ENCODE peak calls at places on chromosomes 16 and 17, in four cellular contexts. J, B, X and D are unnamed samples.

GRCh38 chr17:44074231-44074910 is 3.8 kb downstream of the G6PC3 start:
- DNase-seq in X (no peak), J (no peak), B (no peak), D (no peak)

GRCh38 chr17:29566473-29567361 is at the start of gene ABHD15:
- DNase-seq in B (peak), J (no peak), X (no peak), D (no peak)

GRCh38 chr17:71438631-71439146 is 682.1 kb upstream of the SOX9 start:
- DNase-seq in X (no peak), B (peak), J (no peak), D (no peak)

GRCh38 chr16:70342016-70342415 is 4.7 kb upstream of the DDX19A start:
- DNase-seq in J (no peak), X (no peak), B (no peak), D (peak)

GRCh38 chr17:83100853-83101391 is 21.5 kb downstream of the METRNL start:
- DNase-seq in X (no peak), J (no peak), B (no peak), D (no peak)

GRCh38 chr17:50170662-50171370 is 5.0 kb downstream of the SGCA start:
- DNase-seq in X (no peak), J (peak), B (no peak), D (no peak)

GRCh38 chr16:14436410-14436955 is 193.6 kb downstream of the PARN start:
- DNase-seq in X (no peak), J (no peak), B (no peak), D (no peak)

GRCh38 chr16:46947900-46948547 is 25.4 kb downstream of the DNAJA2 start:
- DNase-seq in X (no peak), J (peak), B (peak), D (peak)

GRCh38 chr17:63999680-64000531 is 1.8 kb downstream of the PRR29 start:
- DNase-seq in J (no peak), X (no peak), B (no peak), D (no peak)

GRCh38 chr17:68385490-68386215 is 71.6 kb downstream of the WIPI1 start:
- DNase-seq in J (no peak), X (no peak), B (no peak), D (no peak)

GRCh38 chr17:71801301-71801700 is 319.5 kb upstream of the SOX9 start:
- DNase-seq in X (no peak), J (no peak), B (no peak), D (no peak)

GRCh38 chr16:77574867-77575619 is 140.2 kb upstream of the ADAMTS18 start:
- DNase-seq in X (no peak), J (no peak), B (no peak), D (no peak)

GRCh38 chr16:87351320-87351698 is 32.3 kb downstream of the FBXO31 start:
- DNase-seq in X (no peak), B (no peak), J (no peak), D (no peak)

GRCh38 chr17:76404256-76404655 is 19.8 kb downstream of the SPHK1 start:
- DNase-seq in X (no peak), J (no peak), B (no peak), D (no peak)

GRCh38 chr16:88700636-88701482 is 5.3 kb downstream of the RNF166 start:
- DNase-seq in J (peak), X (no peak), B (peak), D (peak)

GRCh38 chr17:8166731-8167130 is 4.0 kb upstream of the VAMP2 start:
- DNase-seq in X (no peak), B (no peak), J (no peak), D (no peak)

GRCh38 chr16:31371619-31372484 is 16.9 kb downstream of the ITGAX start:
- DNase-seq in J (no peak), B (peak), X (no peak), D (no peak)

GRCh38 chr16:4244254-4244812 is 2.5 kb upstream of the SRL start:
- DNase-seq in X (no peak), J (no peak), B (no peak), D (peak)

GRCh38 chr16:13120091-13120490 is 218.7 kb downstream of the SHISA9 start:
- DNase-seq in J (no peak), B (no peak), X (no peak), D (no peak)

GRCh38 chr16:75433732-75434413 is 570 bp upstream of the CFDP1 start:
- DNase-seq in B (peak), X (peak), J (no peak), D (peak)

GRCh38 chr17:3794890-3795757 is 5.9 kb downstream of the ITGAE start:
- DNase-seq in J (no peak), B (peak), X (no peak), D (no peak)

GRCh38 chr16:74275031-74275636 is 21.5 kb upstream of the PSMD7 start:
- DNase-seq in B (no peak), X (no peak), J (no peak), D (peak)

GRCh38 chr16:79071424-79071823 is 529.1 kb downstream of the MAF start:
- DNase-seq in X (no peak), B (no peak), J (no peak), D (no peak)

GRCh38 chr16:12553191-12553590 is 250.5 kb downstream of the CPPED1 start:
- DNase-seq in B (no peak), X (no peak), J (no peak), D (no peak)

GRCh38 chr17:68707032-68707431 is 105.9 kb upstream of the FAM20A start:
- DNase-seq in J (no peak), X (no peak), B (no peak), D (no peak)

GRCh38 chr17:7717756-7718350 is 309 bp downstream of the DNAH2 start:
- DNase-seq in B (no peak), J (no peak), X (no peak), D (no peak)

GRCh38 chr16:330746-331145 is 21.8 kb downstream of the AXIN1 start:
- DNase-seq in B (no peak), X (no peak), J (no peak), D (no peak)

GRCh38 chr17:53659181-53659580 is 163.5 kb upstream of the KIF2B start:
- DNase-seq in J (no peak), X (no peak), B (no peak), D (no peak)

GRCh38 chr16:11240636-11241473 is 15.1 kb downstream of the SOCS1 start:
- DNase-seq in B (no peak), J (no peak), X (no peak), D (peak)
- TF ChIP-seq ATF3 in B (no peak), J (no peak), X (no peak), D (no peak)

GRCh38 chr16:17369441-17369951 is 101.3 kb downstream of the XYLT1 start:
- DNase-seq in J (peak), X (no peak), B (no peak), D (no peak)

GRCh38 chr16:17368951-17369350 is 101.8 kb downstream of the XYLT1 start:
- DNase-seq in J (no peak), X (no peak), B (no peak), D (no peak)

GRCh38 chr16:17368511-17368910 is 102.2 kb downstream of the XYLT1 start:
- DNase-seq in X (no peak), J (no peak), B (no peak), D (no peak)

GRCh38 chr16:17371014-17371296 is 99.8 kb downstream of the XYLT1 start:
- DNase-seq in X (no peak), B (no peak), J (no peak), D (no peak)

DNA sequence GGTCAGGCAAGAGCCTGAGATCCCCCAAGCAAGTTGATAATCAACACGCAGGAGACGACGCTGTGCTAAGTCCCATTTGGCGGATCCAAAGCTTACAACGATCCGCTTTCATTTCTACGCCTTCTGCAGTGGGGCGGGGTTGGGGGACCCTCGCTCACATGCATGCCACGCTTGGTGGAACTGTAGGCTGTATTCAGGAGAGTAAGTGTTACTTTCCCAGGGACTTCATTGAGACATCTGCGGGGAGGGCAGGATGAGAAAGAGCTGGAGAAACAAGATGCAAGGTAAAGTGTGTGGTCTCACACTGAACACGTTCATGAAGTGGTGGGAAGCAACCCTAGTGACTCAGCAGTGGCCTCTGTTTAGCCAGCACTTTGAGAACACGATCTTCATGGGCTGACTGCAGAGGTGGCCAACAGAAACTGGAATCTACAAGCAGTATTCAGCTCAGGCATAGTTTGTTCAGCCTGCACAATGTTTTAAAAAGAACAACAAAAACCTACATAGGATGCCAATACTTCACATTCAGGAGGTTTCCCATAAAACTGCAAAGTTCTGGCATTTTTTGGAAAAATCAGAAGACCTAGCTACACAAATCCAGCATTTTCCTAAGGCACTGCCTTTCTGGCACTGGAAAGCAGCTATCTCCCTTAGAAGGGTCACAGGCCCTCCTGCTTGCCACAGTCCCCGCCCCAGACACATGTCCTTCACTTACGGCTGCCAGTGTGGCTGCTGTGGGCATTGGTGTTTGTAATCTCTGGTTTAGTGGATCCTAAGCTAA is 100.3 kb downstream of the XYLT1 start:
- DNase-seq in J (no peak), X (no peak), B (no peak), D (no peak)
- TF ChIP-seq USF2 in J (no peak), X (no peak), B (no peak), D (no peak)

GRCh38 chr17:1649844-1650409 is at the start of gene RILP:
- DNase-seq in B (peak), X (no peak), J (no peak), D (peak)
- H3K9ac ChIP-seq in B (peak), X (no peak), J (peak), D (peak)

DNA sequence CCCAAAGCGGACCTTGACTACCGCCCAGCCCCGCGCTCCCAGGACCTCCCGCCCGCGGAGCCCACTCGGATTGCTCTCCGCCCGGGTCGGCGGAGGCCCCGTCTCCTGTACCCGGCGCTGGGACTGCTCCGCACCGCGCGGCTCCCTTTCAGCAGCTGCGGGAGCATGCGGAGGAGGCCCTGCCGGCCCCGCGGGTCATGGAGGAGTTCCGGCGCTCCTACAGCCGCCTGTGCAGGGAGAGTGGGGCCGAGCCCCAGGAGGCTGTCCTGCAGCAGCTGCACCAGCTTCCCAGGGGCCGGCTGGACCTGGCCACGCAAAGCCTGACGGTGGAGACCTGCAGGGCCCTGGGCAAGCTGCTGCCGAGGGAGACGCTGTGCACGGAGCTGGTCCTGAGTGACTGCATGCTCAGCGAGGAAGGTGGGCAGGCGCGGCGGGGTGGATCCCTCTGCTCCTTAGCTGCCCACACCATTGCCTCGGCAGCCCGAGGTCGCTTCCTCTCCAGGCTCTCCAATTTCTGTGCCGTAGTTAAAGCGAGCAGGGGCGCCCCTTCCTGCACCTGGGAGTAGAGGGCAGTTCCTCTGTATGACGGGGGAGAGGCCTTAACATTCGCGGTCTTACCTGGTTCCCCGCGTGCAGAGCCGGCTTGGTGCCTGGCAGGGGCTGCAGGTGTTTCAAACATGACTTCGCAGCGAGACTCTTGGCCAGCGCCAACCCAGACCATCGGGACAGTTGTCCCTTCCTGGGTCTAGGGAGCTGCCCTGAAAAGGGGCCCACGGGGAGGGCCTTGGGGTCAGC is 539 bp downstream of the LRRC45 start:
- DNase-seq in X (no peak), J (no peak), B (no peak), D (peak)
- TF ChIP-seq ATF3 in X (no peak), J (no peak), B (no peak), D (no peak)

GRCh38 chr16:65509172-65509571 is 387.3 kb upstream of the CDH11 start:
- DNase-seq in X (no peak), B (no peak), J (no peak), D (no peak)
- TF ChIP-seq USF2 in X (no peak), B (no peak), J (no peak), D (no peak)

DNA sequence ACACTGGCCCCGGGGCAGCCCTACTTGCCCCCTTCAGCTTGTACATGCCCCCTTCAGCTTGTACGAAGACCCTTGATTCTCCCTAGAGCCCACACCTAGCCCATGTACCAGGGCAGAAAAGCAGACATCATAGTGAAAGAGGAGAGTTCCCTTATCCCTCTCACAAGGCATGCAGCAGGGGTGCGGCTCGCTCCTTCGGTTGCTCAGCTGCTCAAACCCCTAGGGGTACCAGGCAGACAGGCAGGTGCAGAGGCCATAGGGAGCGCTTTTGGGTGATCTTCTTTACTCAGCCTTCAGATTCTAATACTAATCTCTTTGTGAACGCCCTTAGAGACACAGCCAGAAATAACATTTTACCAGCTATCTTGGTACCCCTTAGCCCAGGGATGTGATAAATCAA is 286.3 kb downstream of the NPIPA8 start:
- DNase-seq in J (no peak), X (no peak), B (no peak), D (no peak)
- H3K9ac ChIP-seq in J (no peak), X (no peak), B (no peak), D (no peak)

GRCh38 chr17:36485805-36486203 is 677 bp upstream of the ZNHIT3 start:
- DNase-seq in J (no peak), B (no peak), X (no peak), D (peak)
- TF ChIP-seq ATF3 in J (no peak), B (no peak), X (no peak), D (no peak)

DNA sequence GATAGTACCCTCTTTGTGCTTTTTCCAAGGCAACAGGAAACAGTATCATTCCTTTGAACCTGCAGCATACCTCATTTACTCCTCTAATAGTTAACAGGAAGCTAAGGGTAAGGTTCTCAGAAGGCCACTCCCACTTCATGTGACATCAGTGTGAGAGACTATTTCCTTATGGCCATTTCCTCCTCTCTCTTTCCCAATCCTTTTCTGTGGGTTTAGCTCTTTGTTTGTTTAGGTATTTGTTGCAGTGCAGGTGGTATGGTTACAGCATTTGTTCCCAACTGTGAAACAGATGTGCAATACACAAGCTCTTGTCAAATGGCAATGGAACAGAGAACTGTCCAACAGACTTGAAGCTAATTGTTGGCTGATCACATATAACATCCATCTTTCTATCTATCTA is 14.7 kb downstream of the TMC5 start:
- DNase-seq in J (no peak), B (peak), X (no peak), D (no peak)
- TF ChIP-seq USF2 in J (no peak), B (no peak), X (no peak), D (no peak)

GRCh38 chr16:85674828-85675227 is 13.9 kb downstream of the GINS2 start:
- DNase-seq in J (no peak), B (no peak), X (no peak), D (no peak)
- H3K9ac ChIP-seq in J (no peak), B (no peak), X (no peak), D (no peak)

DNA sequence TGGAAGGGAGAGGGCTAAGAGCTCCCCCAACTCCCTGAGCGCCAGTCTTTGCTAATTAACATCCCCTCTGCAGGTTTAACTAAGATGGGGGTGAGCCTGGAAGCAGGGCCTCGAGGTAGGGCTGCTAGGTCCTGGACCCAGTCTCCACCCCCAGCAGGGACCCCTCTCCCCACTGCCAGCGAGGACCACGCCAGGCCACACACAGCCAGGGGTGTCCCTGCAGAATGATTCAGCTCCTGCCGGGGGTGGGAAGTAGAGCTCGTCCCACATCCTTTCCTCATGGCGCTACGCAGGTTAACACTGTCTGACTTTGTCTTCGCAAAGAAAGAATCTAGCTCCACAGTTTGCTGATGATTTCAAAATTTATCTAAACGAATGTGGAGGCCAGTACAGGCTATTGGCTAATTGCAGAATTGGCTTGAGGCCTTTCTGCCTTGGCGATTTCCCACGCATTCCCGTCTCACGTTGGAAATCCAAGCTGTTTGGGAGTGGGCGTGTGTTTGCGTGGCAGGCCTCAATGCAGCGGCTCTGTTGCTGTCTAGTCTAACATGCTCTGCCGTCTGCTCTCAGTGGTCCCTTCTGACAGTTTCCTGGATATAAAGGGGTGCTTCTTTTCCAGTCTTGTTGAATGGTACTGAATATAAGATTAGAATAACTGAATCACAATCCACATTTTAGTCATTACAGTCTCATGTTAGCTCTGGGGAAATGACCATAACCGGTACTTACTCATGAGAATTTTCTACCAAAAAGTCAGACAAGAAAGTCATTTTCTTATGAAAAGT is 252.2 kb downstream of the NTN1 start:
- DNase-seq in B (no peak), X (no peak), J (no peak), D (no peak)
- TF ChIP-seq ATF3 in B (no peak), X (no peak), J (no peak), D (no peak)